ENCODE peak calls at places on chromosomes 2 and 18, in four cellular contexts. G, I, J and K are unnamed samples.

GRCh38 chr2:144596074-144596871 is 76.4 kb upstream of the ZEB2 start:
- DNase-seq in J (peak), G (peak), I (peak), K (no peak)

GRCh38 chr2:217981084-217981730 is 21.6 kb downstream of the TNS1 start:
- DNase-seq in I (no peak), G (no peak), J (no peak), K (no peak)

GRCh38 chr18:45619062-45619825 is 4.0 kb downstream of the SLC14A2 start:
- DNase-seq in J (no peak), I (no peak), G (no peak), K (no peak)

GRCh38 chr18:39788395-39788794 is 2166.6 kb upstream of the PIK3C3 start:
- DNase-seq in G (no peak), J (no peak), I (no peak), K (no peak)

GRCh38 chr2:219506802-219507554 is 7.3 kb upstream of the ASIC4 start:
- DNase-seq in I (no peak), J (no peak), G (no peak), K (no peak)

GRCh38 chr18:57574866-57575265 is 11.6 kb downstream of the FECH start:
- DNase-seq in J (no peak), I (no peak), G (no peak), K (no peak)

GRCh38 chr18:62101236-62101635 is 85.6 kb downstream of the PIGN start:
- DNase-seq in G (no peak), I (no peak), J (no peak), K (no peak)

GRCh38 chr2:164145093-164145987 is 409.5 kb upstream of the FIGN start:
- DNase-seq in J (no peak), G (no peak), I (no peak), K (no peak)

GRCh38 chr18:78980777-78981651 is 1.4 kb downstream of the SALL3 start:
- DNase-seq in I (no peak), G (no peak), J (no peak), K (no peak)

GRCh38 chr2:12935226-12935625 is 218.5 kb downstream of the TRIB2 start:
- DNase-seq in G (no peak), J (no peak), I (no peak), K (no peak)

GRCh38 chr2:176134978-176135575 is 5.6 kb downstream of the HOXD8 start:
- DNase-seq in G (no peak), I (no peak), J (no peak), K (no peak)

GRCh38 chr2:42303252-42303651 is 57.8 kb downstream of the COX7A2L start:
- DNase-seq in I (no peak), J (no peak), G (no peak), K (no peak)

GRCh38 chr18:21745234-21745633 is 4.6 kb downstream of the MIB1 start:
- DNase-seq in I (no peak), J (no peak), G (peak), K (no peak)

GRCh38 chr18:78561757-78562445 is 417.7 kb upstream of the SALL3 start:
- DNase-seq in I (no peak), J (no peak), G (no peak), K (no peak)

GRCh38 chr2:173150963-173151362 is 75.3 kb downstream of the MAP3K20 start:
- DNase-seq in G (no peak), I (no peak), J (no peak), K (no peak)

GRCh38 chr18:8957731-8958130 is 144.8 kb upstream of the NDUFV2 start:
- DNase-seq in G (no peak), J (no peak), I (no peak), K (no peak)

GRCh38 chr2:241988146-241988545 is 118.6 kb downstream of the RTP5 start:
- DNase-seq in G (no peak), J (no peak), I (no peak), K (no peak)

GRCh38 chr18:13436596-13436995 is 218.0 kb downstream of the LDLRAD4 start:
- DNase-seq in I (no peak), G (no peak), J (no peak), K (no peak)

GRCh38 chr2:183608747-183609146 is 484.5 kb downstream of the NUP35 start:
- DNase-seq in G (no peak), J (no peak), I (no peak), K (no peak)

GRCh38 chr2:20649586-20650375 is 1.1 kb downstream of the HS1BP3 start:
- DNase-seq in G (peak), I (no peak), J (no peak), K (no peak)

GRCh38 chr18:22176622-22177495 is 7.5 kb downstream of the GATA6 start:
- DNase-seq in I (no peak), J (no peak), G (no peak), K (no peak)

GRCh38 chr18:12750076-12750707 is 47.4 kb downstream of the PSMG2 start:
- DNase-seq in I (no peak), J (no peak), G (peak), K (peak)

GRCh38 chr2:26861610-26862224 is 13.8 kb downstream of the DPYSL5 start:
- DNase-seq in J (no peak), G (no peak), I (no peak), K (no peak)

GRCh38 chr2:191835539-191836350 is 11.1 kb downstream of the CAVIN2 start:
- DNase-seq in I (peak), J (no peak), G (no peak), K (no peak)

DNA sequence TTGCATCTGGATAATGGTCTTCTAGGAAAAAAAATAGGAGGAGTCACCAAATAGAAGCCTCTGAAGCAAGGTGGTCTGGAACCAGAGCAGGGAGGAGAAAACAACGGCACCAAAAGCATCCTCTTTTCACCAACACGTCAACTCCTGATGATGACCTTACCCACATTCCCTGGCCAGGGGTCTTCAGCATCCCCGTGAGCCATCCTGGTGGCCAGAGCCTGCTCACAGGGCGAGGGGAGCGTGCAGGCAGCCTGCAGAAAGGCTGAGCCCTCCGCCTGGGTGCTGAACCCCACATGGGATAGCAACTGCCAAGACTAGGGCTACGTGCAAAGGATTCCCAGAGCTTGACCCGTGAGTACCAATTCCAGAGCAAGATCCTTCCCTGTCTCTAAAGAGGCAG is 191.0 kb downstream of the NDUFA10 start:
- DNase-seq in J (no peak), I (no peak), G (no peak), K (no peak)
- TF ChIP-seq MYC in J (no peak), I (no peak), G (no peak), K (no peak)

DNA sequence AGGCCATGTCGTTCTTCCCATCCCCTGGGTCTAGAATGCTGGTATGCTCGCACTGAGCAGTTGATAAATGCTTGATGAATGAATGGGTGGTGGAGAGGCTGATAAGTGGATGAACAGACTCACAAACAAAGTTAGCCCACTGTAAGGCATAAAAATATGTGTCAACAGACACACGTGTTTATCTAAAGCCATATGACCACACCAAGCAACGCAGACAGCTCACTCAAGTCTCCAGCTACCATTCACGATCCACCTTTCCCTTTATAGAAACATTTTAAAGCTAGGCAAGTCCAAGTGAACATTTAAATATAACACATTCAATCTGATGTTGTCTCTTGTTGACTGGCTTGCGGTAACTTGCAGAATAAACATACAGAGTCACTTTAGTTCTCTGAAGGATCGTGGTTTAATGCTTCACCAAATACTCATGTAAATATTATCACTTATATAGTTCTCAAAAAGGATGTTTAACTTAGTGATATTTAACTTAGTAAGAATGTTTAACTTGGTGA is 105.5 kb downstream of the NOL10 start:
- DNase-seq in J (peak), G (no peak), I (no peak), K (no peak)
- TF ChIP-seq POLR2A in J (no peak), G (no peak), I (no peak), K (no peak)

DNA sequence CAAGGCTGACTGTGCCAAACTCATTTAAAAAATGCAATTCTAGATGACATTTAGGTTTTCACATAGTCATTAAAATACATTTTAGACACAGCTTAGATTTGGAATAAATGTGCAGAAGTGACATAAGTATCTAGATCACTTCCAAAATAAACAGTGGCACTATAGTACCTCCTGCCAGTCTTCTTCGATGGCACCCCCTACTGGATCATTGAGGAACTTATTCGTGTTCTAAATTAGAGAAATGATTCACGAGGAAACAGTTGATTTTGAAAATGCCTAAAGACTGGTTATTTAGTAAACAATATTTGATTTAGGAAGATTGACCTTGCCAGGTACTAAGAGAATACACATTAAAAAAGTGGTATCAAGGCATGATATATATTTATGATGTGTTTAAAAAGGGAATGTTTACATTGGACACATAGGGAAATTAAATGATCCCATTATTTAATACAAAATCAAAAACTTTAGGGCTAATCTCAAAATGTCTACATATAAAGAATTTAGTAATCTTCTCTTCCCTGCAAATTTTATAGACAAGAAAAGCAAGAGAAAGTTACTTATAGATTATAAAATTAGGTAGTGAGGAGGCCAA is 323.9 kb downstream of the XIRP2 start:
- DNase-seq in G (peak), I (peak), J (peak), K (no peak)
- TF ChIP-seq MYC in G (no peak), I (no peak), J (no peak), K (no peak)

DNA sequence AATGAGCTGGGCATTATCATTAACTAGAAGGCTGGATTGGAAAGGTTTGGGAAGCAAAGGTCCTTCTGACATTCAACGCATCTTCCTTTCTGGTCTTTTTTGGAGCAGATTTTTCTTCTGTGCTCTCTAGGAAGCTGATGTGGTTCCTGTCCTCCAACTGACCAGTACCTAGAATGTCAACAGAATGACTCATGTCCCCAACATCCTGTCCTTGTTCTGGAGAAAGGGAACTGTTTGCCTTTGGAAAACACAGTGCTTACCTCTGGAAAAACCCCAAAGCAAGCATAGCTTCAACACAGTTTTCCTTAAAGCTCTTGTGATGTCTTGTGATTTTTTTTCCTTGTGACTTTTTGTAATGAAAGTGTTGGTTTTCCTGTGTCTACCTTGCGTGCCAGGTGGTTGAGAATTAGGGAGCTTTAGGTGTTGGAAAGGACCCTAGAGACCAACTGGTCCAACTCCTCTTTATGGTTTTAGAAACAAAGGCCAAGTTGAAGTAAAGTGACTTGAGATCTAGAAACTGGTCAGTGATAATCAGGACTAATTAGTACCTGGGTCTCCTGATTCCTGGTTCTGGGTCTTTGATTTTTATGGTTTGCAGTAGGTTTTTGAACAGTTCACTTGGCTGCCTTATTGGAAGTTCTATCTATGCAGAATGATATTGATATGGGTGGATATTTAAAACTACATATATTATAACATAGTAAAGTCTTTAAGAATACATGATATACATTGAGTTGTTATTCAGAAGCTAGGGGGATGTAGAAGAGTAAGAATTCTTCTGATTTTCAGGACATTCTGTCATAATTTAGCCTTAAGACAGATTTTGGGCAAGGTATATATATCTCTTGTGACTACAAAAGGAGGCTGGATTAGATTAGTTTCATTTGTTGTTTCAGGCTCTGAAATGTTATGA is 70.5 kb downstream of the FMNL2 start:
- DNase-seq in I (no peak), J (peak), G (no peak), K (no peak)
- TF ChIP-seq POLR2A in I (no peak), J (no peak), G (no peak), K (no peak)

DNA sequence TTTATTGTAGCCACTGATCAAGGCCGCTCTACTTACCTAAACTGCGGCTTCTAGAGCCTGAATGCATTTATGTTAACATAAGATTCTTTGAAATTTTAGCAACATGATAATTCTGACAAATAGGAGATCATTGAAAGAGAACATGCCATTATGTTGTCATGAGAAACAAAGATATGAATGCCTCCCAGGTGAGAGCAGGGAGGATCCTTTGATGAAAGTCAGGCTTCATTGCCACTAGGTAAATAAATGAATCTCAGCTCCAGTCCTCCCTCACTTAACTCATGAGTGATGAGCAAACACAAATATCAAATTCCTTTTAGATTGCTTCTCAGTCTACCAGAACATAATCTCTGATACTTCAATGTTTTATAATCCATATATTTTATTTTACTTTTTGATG is 463.2 kb upstream of the CDH7 start:
- DNase-seq in J (no peak), G (no peak), I (no peak), K (no peak)
- TF ChIP-seq MYC in J (no peak), G (no peak), I (no peak), K (no peak)

DNA sequence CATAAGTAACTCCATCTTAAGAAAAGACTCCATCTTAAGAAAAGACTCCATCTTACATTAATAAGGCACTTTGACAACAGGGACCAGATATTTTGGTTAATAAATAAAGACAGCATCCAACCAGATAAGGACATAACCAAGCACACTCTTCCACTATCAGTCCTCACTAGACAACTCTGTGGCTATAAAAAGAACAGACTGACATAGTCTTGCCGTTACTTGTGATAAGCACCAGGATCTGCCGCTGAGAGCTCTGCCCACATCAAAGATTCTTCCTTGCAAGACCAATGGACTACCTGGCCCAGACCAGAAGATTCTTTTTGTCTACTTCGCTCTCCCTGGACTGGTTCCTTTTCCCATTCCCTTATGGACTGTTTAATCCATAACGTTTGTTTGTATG is 667.4 kb downstream of the NYAP2 start:
- DNase-seq in J (no peak), I (no peak), G (no peak), K (no peak)
- TF ChIP-seq POLR2A in J (no peak), I (no peak), G (no peak), K (no peak)

DNA sequence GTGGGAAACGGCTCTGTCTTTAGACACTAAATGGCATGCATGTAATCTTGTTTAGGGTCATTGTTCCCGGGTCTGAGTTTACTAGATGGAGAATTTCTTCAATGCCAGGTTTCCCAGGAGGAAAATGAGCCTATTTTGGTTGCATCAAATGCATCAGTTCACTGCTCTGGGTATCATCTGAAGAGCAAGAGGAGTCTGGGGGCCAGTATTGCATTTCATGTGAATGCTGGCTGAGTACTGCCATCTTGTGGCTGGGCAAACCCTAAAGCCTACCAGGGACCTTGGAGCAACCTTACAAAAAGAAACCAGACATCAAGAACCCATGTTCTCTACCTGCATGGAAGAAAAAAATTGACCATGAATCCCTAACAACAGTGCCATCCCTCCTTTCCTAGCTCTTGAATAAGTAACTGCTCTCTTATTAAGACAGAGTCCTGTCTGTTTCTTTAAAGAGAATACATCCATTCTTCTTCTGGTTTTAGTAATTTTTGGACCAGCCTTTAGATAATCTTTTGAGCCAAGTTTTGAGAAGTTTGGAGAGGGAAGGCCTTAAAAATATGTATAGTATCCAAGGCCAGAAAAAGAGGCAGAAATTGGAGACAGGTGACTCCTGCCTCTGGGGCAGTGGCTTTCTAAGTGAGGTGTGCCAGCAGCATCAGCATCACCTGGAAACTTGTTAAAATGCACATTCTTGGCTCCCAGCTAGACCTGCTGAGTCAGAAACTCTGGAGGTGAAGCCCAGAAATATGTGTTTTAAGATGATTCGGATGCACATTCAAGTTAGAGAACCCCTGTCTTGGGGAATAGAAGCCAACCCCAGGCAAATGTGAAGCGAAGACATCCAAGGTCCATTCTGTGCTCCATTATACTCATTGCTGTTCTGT is 261.0 kb upstream of the CXCR4 start:
- DNase-seq in J (peak), G (peak), I (peak), K (no peak)
- TF ChIP-seq MYC in J (no peak), G (no peak), I (no peak), K (no peak)